ENCODE peak calls at places on chromosomes 6 and 20, in eight cellular contexts. One of them, this sample, is unnamed.

GRCh38 chr6:110125361-110125760 is 54.1 kb downstream of the WASF1 start:
- DNase-seq in coronary artery: no peak
- DNase-seq in psoas muscle: no peak
- DNase-seq in CD8-positive, alpha-beta memory T cell: no peak
- DNase-seq in heart right ventricle: no peak
- DNase-seq in ovary: no peak
- DNase-seq in left lung: no peak
- DNase-seq in mesenchymal stem cell: no peak
- DNase-seq in this sample: no peak

GRCh38 chr20:19785173-19785799 is 27.2 kb downstream of the RIN2 start:
- DNase-seq in coronary artery: no peak
- DNase-seq in psoas muscle: no peak
- DNase-seq in CD8-positive, alpha-beta memory T cell: no peak
- DNase-seq in heart right ventricle: no peak
- DNase-seq in ovary: no peak
- DNase-seq in left lung: no peak
- DNase-seq in mesenchymal stem cell: peak
- DNase-seq in this sample: no peak

GRCh38 chr6:84428300-84428907 is 201.0 kb upstream of the CEP162 start:
- DNase-seq in coronary artery: peak
- DNase-seq in psoas muscle: peak
- DNase-seq in CD8-positive, alpha-beta memory T cell: no peak
- DNase-seq in heart right ventricle: no peak
- DNase-seq in ovary: no peak
- DNase-seq in left lung: peak
- DNase-seq in mesenchymal stem cell: peak
- DNase-seq in this sample: no peak

GRCh38 chr20:63070771-63071540 is 64.2 kb upstream of the BHLHE23 start:
- DNase-seq in coronary artery: no peak
- DNase-seq in psoas muscle: no peak
- DNase-seq in CD8-positive, alpha-beta memory T cell: no peak
- DNase-seq in heart right ventricle: no peak
- DNase-seq in ovary: no peak
- DNase-seq in left lung: no peak
- DNase-seq in mesenchymal stem cell: no peak
- DNase-seq in this sample: no peak

GRCh38 chr20:7146552-7147219 is 379.2 kb downstream of the BMP2 start:
- DNase-seq in coronary artery: no peak
- DNase-seq in psoas muscle: no peak
- DNase-seq in CD8-positive, alpha-beta memory T cell: no peak
- DNase-seq in heart right ventricle: no peak
- DNase-seq in ovary: no peak
- DNase-seq in left lung: no peak
- DNase-seq in mesenchymal stem cell: no peak
- DNase-seq in this sample: no peak

GRCh38 chr6:31900917-31901414 is 920 bp downstream of the ZBTB12 start:
- DNase-seq in coronary artery: no peak
- DNase-seq in psoas muscle: no peak
- DNase-seq in CD8-positive, alpha-beta memory T cell: no peak
- DNase-seq in heart right ventricle: no peak
- DNase-seq in ovary: no peak
- DNase-seq in left lung: no peak
- DNase-seq in mesenchymal stem cell: no peak
- DNase-seq in this sample: no peak

GRCh38 chr6:7468382-7469081 is 72.9 kb upstream of the DSP start:
- DNase-seq in coronary artery: no peak
- DNase-seq in psoas muscle: peak
- DNase-seq in CD8-positive, alpha-beta memory T cell: no peak
- DNase-seq in heart right ventricle: peak
- DNase-seq in ovary: peak
- DNase-seq in left lung: no peak
- DNase-seq in mesenchymal stem cell: peak
- DNase-seq in this sample: no peak

GRCh38 chr20:21741266-21741665 is 35.8 kb downstream of the PAX1 start:
- DNase-seq in coronary artery: no peak
- DNase-seq in psoas muscle: no peak
- DNase-seq in CD8-positive, alpha-beta memory T cell: no peak
- DNase-seq in heart right ventricle: no peak
- DNase-seq in ovary: no peak
- DNase-seq in left lung: no peak
- DNase-seq in mesenchymal stem cell: no peak
- DNase-seq in this sample: no peak

GRCh38 chr20:39124064-39124463 is 161.9 kb downstream of the DHX35 start:
- DNase-seq in coronary artery: no peak
- DNase-seq in psoas muscle: no peak
- DNase-seq in CD8-positive, alpha-beta memory T cell: no peak
- DNase-seq in heart right ventricle: no peak
- DNase-seq in ovary: no peak
- DNase-seq in left lung: no peak
- DNase-seq in mesenchymal stem cell: no peak
- DNase-seq in this sample: no peak

GRCh38 chr6:30357678-30358339 is 12.9 kb downstream of the RPP21 start:
- DNase-seq in coronary artery: no peak
- DNase-seq in psoas muscle: peak
- DNase-seq in CD8-positive, alpha-beta memory T cell: peak
- DNase-seq in heart right ventricle: peak
- DNase-seq in ovary: no peak
- DNase-seq in left lung: no peak
- DNase-seq in mesenchymal stem cell: peak
- DNase-seq in this sample: peak

GRCh38 chr6:120290964-120291363 is 941.4 kb upstream of the MAN1A1 start:
- DNase-seq in coronary artery: no peak
- DNase-seq in psoas muscle: no peak
- DNase-seq in CD8-positive, alpha-beta memory T cell: no peak
- DNase-seq in heart right ventricle: no peak
- DNase-seq in ovary: no peak
- DNase-seq in left lung: no peak
- DNase-seq in mesenchymal stem cell: peak
- DNase-seq in this sample: no peak

GRCh38 chr6:143513410-143513809 is 1.9 kb upstream of the FUCA2 start:
- DNase-seq in coronary artery: no peak
- DNase-seq in psoas muscle: no peak
- DNase-seq in CD8-positive, alpha-beta memory T cell: peak
- DNase-seq in heart right ventricle: no peak
- DNase-seq in ovary: no peak
- DNase-seq in left lung: peak
- DNase-seq in mesenchymal stem cell: no peak
- DNase-seq in this sample: no peak

GRCh38 chr6:6683964-6684363 is 95.4 kb downstream of the LY86 start:
- DNase-seq in coronary artery: no peak
- DNase-seq in psoas muscle: no peak
- DNase-seq in CD8-positive, alpha-beta memory T cell: no peak
- DNase-seq in heart right ventricle: no peak
- DNase-seq in ovary: no peak
- DNase-seq in left lung: no peak
- DNase-seq in mesenchymal stem cell: no peak
- DNase-seq in this sample: no peak

GRCh38 chr20:2470432-2471193 is at the start of gene SNRPB:
- DNase-seq in coronary artery: peak
- DNase-seq in psoas muscle: peak
- DNase-seq in CD8-positive, alpha-beta memory T cell: peak
- DNase-seq in heart right ventricle: peak
- DNase-seq in ovary: peak
- DNase-seq in left lung: peak
- DNase-seq in mesenchymal stem cell: peak
- DNase-seq in this sample: peak

GRCh38 chr20:2480381-2480780 is 9.8 kb upstream of the SNRPB start:
- DNase-seq in coronary artery: no peak
- DNase-seq in psoas muscle: no peak
- DNase-seq in CD8-positive, alpha-beta memory T cell: no peak
- DNase-seq in heart right ventricle: no peak
- DNase-seq in ovary: no peak
- DNase-seq in left lung: no peak
- DNase-seq in mesenchymal stem cell: no peak
- DNase-seq in this sample: no peak

GRCh38 chr20:2476742-2477615 is 6.4 kb upstream of the SNRPB start:
- DNase-seq in coronary artery: no peak
- DNase-seq in psoas muscle: no peak
- DNase-seq in CD8-positive, alpha-beta memory T cell: no peak
- DNase-seq in heart right ventricle: no peak
- DNase-seq in ovary: no peak
- DNase-seq in left lung: no peak
- DNase-seq in mesenchymal stem cell: no peak
- DNase-seq in this sample: no peak

GRCh38 chr20:2475850-2476741 is 5.5 kb upstream of the SNRPB start:
- DNase-seq in coronary artery: no peak
- DNase-seq in psoas muscle: no peak
- DNase-seq in CD8-positive, alpha-beta memory T cell: no peak
- DNase-seq in heart right ventricle: no peak
- DNase-seq in ovary: no peak
- DNase-seq in left lung: no peak
- DNase-seq in mesenchymal stem cell: no peak
- DNase-seq in this sample: no peak
- H3K27ac ChIP-seq in coronary artery: no peak
- H3K27ac ChIP-seq in psoas muscle: no peak
- H3K27ac ChIP-seq in CD8-positive, alpha-beta memory T cell: no peak
- H3K27ac ChIP-seq in heart right ventricle: peak
- H3K27ac ChIP-seq in ovary: no peak
- H3K27ac ChIP-seq in left lung: peak
- H3K27ac ChIP-seq in mesenchymal stem cell: no peak
- H3K27ac ChIP-seq in this sample: no peak

DNA sequence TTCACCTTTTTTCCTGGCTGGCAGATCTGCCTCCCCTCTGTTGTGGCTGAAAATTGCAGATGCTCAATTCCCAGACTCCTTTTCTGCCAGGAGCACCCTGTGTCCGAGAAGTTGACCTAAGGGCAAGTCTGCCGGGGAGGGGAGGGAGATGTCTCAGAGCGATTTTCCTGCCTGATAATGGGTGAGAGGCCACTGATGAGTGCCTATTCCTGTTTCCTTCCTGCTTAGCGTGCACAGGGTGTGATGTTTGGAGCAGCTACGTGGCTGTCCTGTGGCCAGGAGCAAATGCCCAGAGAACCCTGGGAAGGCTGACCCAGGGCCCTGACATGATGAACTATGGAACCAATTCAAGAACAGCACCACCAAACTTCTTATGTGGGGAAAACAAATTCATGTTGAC is 22.5 kb downstream of the SOX4 start:
- DNase-seq in coronary artery: no peak
- DNase-seq in psoas muscle: no peak
- DNase-seq in CD8-positive, alpha-beta memory T cell: no peak
- DNase-seq in heart right ventricle: peak
- DNase-seq in ovary: no peak
- DNase-seq in left lung: no peak
- DNase-seq in mesenchymal stem cell: no peak
- DNase-seq in this sample: no peak
- H3K27ac ChIP-seq in coronary artery: no peak
- H3K27ac ChIP-seq in psoas muscle: no peak
- H3K27ac ChIP-seq in CD8-positive, alpha-beta memory T cell: no peak
- H3K27ac ChIP-seq in heart right ventricle: no peak
- H3K27ac ChIP-seq in ovary: no peak
- H3K27ac ChIP-seq in left lung: no peak
- H3K27ac ChIP-seq in mesenchymal stem cell: no peak
- H3K27ac ChIP-seq in this sample: no peak

GRCh38 chr6:25579902-25580495 is 72.0 kb upstream of the SCGN start:
- DNase-seq in coronary artery: no peak
- DNase-seq in psoas muscle: no peak
- DNase-seq in CD8-positive, alpha-beta memory T cell: no peak
- DNase-seq in heart right ventricle: no peak
- DNase-seq in ovary: no peak
- DNase-seq in left lung: no peak
- DNase-seq in mesenchymal stem cell: no peak
- DNase-seq in this sample: no peak
- H3K27ac ChIP-seq in coronary artery: no peak
- H3K27ac ChIP-seq in psoas muscle: no peak
- H3K27ac ChIP-seq in CD8-positive, alpha-beta memory T cell: no peak
- H3K27ac ChIP-seq in heart right ventricle: no peak
- H3K27ac ChIP-seq in ovary: no peak
- H3K27ac ChIP-seq in left lung: no peak
- H3K27ac ChIP-seq in mesenchymal stem cell: no peak
- H3K27ac ChIP-seq in this sample: no peak

GRCh38 chr6:152399409-152399808 is 237.8 kb downstream of the SYNE1 start:
- DNase-seq in coronary artery: peak
- DNase-seq in psoas muscle: no peak
- DNase-seq in CD8-positive, alpha-beta memory T cell: no peak
- DNase-seq in heart right ventricle: no peak
- DNase-seq in ovary: no peak
- DNase-seq in left lung: peak
- DNase-seq in mesenchymal stem cell: no peak
- DNase-seq in this sample: no peak
- H3K27ac ChIP-seq in coronary artery: peak
- H3K27ac ChIP-seq in psoas muscle: peak
- H3K27ac ChIP-seq in CD8-positive, alpha-beta memory T cell: no peak
- H3K27ac ChIP-seq in heart right ventricle: no peak
- H3K27ac ChIP-seq in ovary: no peak
- H3K27ac ChIP-seq in left lung: peak
- H3K27ac ChIP-seq in mesenchymal stem cell: no peak
- H3K27ac ChIP-seq in this sample: no peak

GRCh38 chr6:35487653-35488516 is 9.0 kb downstream of the TEAD3 start:
- DNase-seq in coronary artery: no peak
- DNase-seq in psoas muscle: no peak
- DNase-seq in CD8-positive, alpha-beta memory T cell: peak
- DNase-seq in heart right ventricle: no peak
- DNase-seq in ovary: peak
- DNase-seq in left lung: no peak
- DNase-seq in mesenchymal stem cell: no peak
- DNase-seq in this sample: no peak
- H3K27ac ChIP-seq in coronary artery: peak
- H3K27ac ChIP-seq in psoas muscle: peak
- H3K27ac ChIP-seq in CD8-positive, alpha-beta memory T cell: no peak
- H3K27ac ChIP-seq in heart right ventricle: no peak
- H3K27ac ChIP-seq in ovary: peak
- H3K27ac ChIP-seq in left lung: peak
- H3K27ac ChIP-seq in mesenchymal stem cell: peak
- H3K27ac ChIP-seq in this sample: no peak

GRCh38 chr6:127518710-127519468 is at the start of gene MTCL3:
- DNase-seq in coronary artery: no peak
- DNase-seq in psoas muscle: no peak
- DNase-seq in CD8-positive, alpha-beta memory T cell: no peak
- DNase-seq in heart right ventricle: peak
- DNase-seq in ovary: no peak
- DNase-seq in left lung: peak
- DNase-seq in mesenchymal stem cell: peak
- DNase-seq in this sample: no peak

GRCh38 chr6:127518212-127518709 is 874 bp downstream of the MTCL3 start:
- DNase-seq in coronary artery: no peak
- DNase-seq in psoas muscle: no peak
- DNase-seq in CD8-positive, alpha-beta memory T cell: no peak
- DNase-seq in heart right ventricle: no peak
- DNase-seq in ovary: no peak
- DNase-seq in left lung: no peak
- DNase-seq in mesenchymal stem cell: no peak
- DNase-seq in this sample: no peak

GRCh38 chr6:127516676-127517273 is 2.4 kb downstream of the MTCL3 start:
- DNase-seq in coronary artery: no peak
- DNase-seq in psoas muscle: no peak
- DNase-seq in CD8-positive, alpha-beta memory T cell: peak
- DNase-seq in heart right ventricle: peak
- DNase-seq in ovary: no peak
- DNase-seq in left lung: no peak
- DNase-seq in mesenchymal stem cell: peak
- DNase-seq in this sample: no peak

GRCh38 chr6:127515794-127516675 is 3.1 kb downstream of the MTCL3 start:
- DNase-seq in coronary artery: no peak
- DNase-seq in psoas muscle: peak
- DNase-seq in CD8-positive, alpha-beta memory T cell: peak
- DNase-seq in heart right ventricle: peak
- DNase-seq in ovary: peak
- DNase-seq in left lung: peak
- DNase-seq in mesenchymal stem cell: peak
- DNase-seq in this sample: peak

GRCh38 chr6:127517698-127518097 is 1.4 kb downstream of the MTCL3 start:
- DNase-seq in coronary artery: no peak
- DNase-seq in psoas muscle: no peak
- DNase-seq in CD8-positive, alpha-beta memory T cell: no peak
- DNase-seq in heart right ventricle: no peak
- DNase-seq in ovary: no peak
- DNase-seq in left lung: no peak
- DNase-seq in mesenchymal stem cell: no peak
- DNase-seq in this sample: no peak
- H3K27ac ChIP-seq in coronary artery: no peak
- H3K27ac ChIP-seq in psoas muscle: no peak
- H3K27ac ChIP-seq in CD8-positive, alpha-beta memory T cell: no peak
- H3K27ac ChIP-seq in heart right ventricle: no peak
- H3K27ac ChIP-seq in ovary: no peak
- H3K27ac ChIP-seq in left lung: no peak
- H3K27ac ChIP-seq in mesenchymal stem cell: peak
- H3K27ac ChIP-seq in this sample: no peak